ENCODE peak calls at places on chromosomes 12 and 14, in seven cellular contexts. One of them, this sample, is unnamed.

GRCh38 chr12:79685068-79685467 is 5.7 kb downstream of the PAWR start:
- DNase-seq in H9: no peak
- DNase-seq in uterus: no peak
- DNase-seq in heart left ventricle: no peak
- DNase-seq in mammary epithelial cell: peak; percentile 88
- DNase-seq in GM23338: no peak
- DNase-seq in OCI-LY7: no peak
- DNase-seq in this sample: no peak

GRCh38 chr12:123037791-123038190 is 57.3 kb downstream of the ARL6IP4 start:
- DNase-seq in H9: no peak
- DNase-seq in uterus: no peak
- DNase-seq in heart left ventricle: no peak
- DNase-seq in mammary epithelial cell: no peak
- DNase-seq in GM23338: no peak
- DNase-seq in OCI-LY7: no peak
- DNase-seq in this sample: no peak

GRCh38 chr12:21350975-21351374 is 16.3 kb upstream of the SLCO1A2 start:
- DNase-seq in H9: no peak
- DNase-seq in uterus: no peak
- DNase-seq in heart left ventricle: no peak
- DNase-seq in mammary epithelial cell: no peak
- DNase-seq in GM23338: no peak
- DNase-seq in OCI-LY7: no peak
- DNase-seq in this sample: no peak

GRCh38 chr12:80033457-80033856 is 65.9 kb upstream of the OTOGL start:
- DNase-seq in H9: no peak
- DNase-seq in uterus: no peak
- DNase-seq in heart left ventricle: no peak
- DNase-seq in mammary epithelial cell: peak; percentile 55
- DNase-seq in GM23338: no peak
- DNase-seq in OCI-LY7: no peak
- DNase-seq in this sample: no peak

GRCh38 chr12:48988030-48988649 is 10.0 kb downstream of the WNT1 start:
- DNase-seq in H9: peak; percentile 92
- DNase-seq in uterus: no peak
- DNase-seq in heart left ventricle: no peak
- DNase-seq in mammary epithelial cell: no peak
- DNase-seq in GM23338: peak; percentile 89
- DNase-seq in OCI-LY7: peak; percentile 69
- DNase-seq in this sample: no peak

GRCh38 chr12:19978193-19978592 is 390.1 kb upstream of the PDE3A start:
- DNase-seq in H9: no peak
- DNase-seq in uterus: no peak
- DNase-seq in heart left ventricle: no peak
- DNase-seq in mammary epithelial cell: peak; percentile 1
- DNase-seq in GM23338: no peak
- DNase-seq in OCI-LY7: no peak
- DNase-seq in this sample: no peak

GRCh38 chr14:71348817-71349216 is 441.6 kb downstream of the PCNX1 start:
- DNase-seq in H9: no peak
- DNase-seq in uterus: no peak
- DNase-seq in heart left ventricle: no peak
- DNase-seq in mammary epithelial cell: no peak
- DNase-seq in GM23338: no peak
- DNase-seq in OCI-LY7: no peak
- DNase-seq in this sample: no peak

GRCh38 chr12:132600048-132601032 is 10.0 kb downstream of the LRCOL1 start:
- DNase-seq in H9: peak; percentile 87
- DNase-seq in uterus: peak; percentile 75
- DNase-seq in heart left ventricle: peak; percentile 62
- DNase-seq in mammary epithelial cell: peak; percentile 53
- DNase-seq in GM23338: peak; percentile 88
- DNase-seq in OCI-LY7: peak; percentile 16
- DNase-seq in this sample: peak; percentile 54

GRCh38 chr12:128365831-128366231 is 98.9 kb downstream of the TMEM132C start:
- DNase-seq in H9: peak; percentile 72
- DNase-seq in uterus: peak; percentile 49
- DNase-seq in heart left ventricle: no peak
- DNase-seq in mammary epithelial cell: no peak
- DNase-seq in GM23338: no peak
- DNase-seq in OCI-LY7: no peak
- DNase-seq in this sample: no peak

GRCh38 chr14:58555647-58556046 is 82.1 kb upstream of the DACT1 start:
- DNase-seq in H9: no peak
- DNase-seq in uterus: no peak
- DNase-seq in heart left ventricle: no peak
- DNase-seq in mammary epithelial cell: no peak
- DNase-seq in GM23338: no peak
- DNase-seq in OCI-LY7: no peak
- DNase-seq in this sample: no peak

GRCh38 chr14:79551591-79551990 is 659.7 kb downstream of the DIO2 start:
- DNase-seq in H9: no peak
- DNase-seq in uterus: no peak
- DNase-seq in heart left ventricle: no peak
- DNase-seq in mammary epithelial cell: no peak
- DNase-seq in GM23338: no peak
- DNase-seq in OCI-LY7: no peak
- DNase-seq in this sample: no peak

GRCh38 chr12:27513155-27513824 is 10.7 kb upstream of the PPFIBP1 start:
- DNase-seq in H9: no peak
- DNase-seq in uterus: no peak
- DNase-seq in heart left ventricle: no peak
- DNase-seq in mammary epithelial cell: no peak
- DNase-seq in GM23338: no peak
- DNase-seq in OCI-LY7: peak; percentile 20
- DNase-seq in this sample: no peak

GRCh38 chr12:108798551-108799221 is 58.7 kb downstream of the SSH1 start:
- DNase-seq in H9: no peak
- DNase-seq in uterus: peak; percentile 46
- DNase-seq in heart left ventricle: no peak
- DNase-seq in mammary epithelial cell: peak; percentile 23
- DNase-seq in GM23338: no peak
- DNase-seq in OCI-LY7: no peak
- DNase-seq in this sample: no peak

GRCh38 chr14:22630486-22630885 is 13.7 kb downstream of the OR6J1 start:
- DNase-seq in H9: no peak
- DNase-seq in uterus: no peak
- DNase-seq in heart left ventricle: no peak
- DNase-seq in mammary epithelial cell: no peak
- DNase-seq in GM23338: no peak
- DNase-seq in OCI-LY7: no peak
- DNase-seq in this sample: no peak

GRCh38 chr12:107794451-107794850 is 19.9 kb downstream of the ASCL4 start:
- DNase-seq in H9: no peak
- DNase-seq in uterus: no peak
- DNase-seq in heart left ventricle: no peak
- DNase-seq in mammary epithelial cell: no peak
- DNase-seq in GM23338: no peak
- DNase-seq in OCI-LY7: no peak
- DNase-seq in this sample: no peak

GRCh38 chr14:92603309-92604257 is 90.0 kb downstream of the RIN3 start:
- DNase-seq in H9: no peak
- DNase-seq in uterus: no peak
- DNase-seq in heart left ventricle: peak; percentile 58
- DNase-seq in mammary epithelial cell: peak; percentile 51
- DNase-seq in GM23338: peak; percentile 44
- DNase-seq in OCI-LY7: no peak
- DNase-seq in this sample: peak; percentile 51

GRCh38 chr14:98175881-98176280 is 1096.1 kb downstream of the BCL11B start:
- DNase-seq in H9: no peak
- DNase-seq in uterus: no peak
- DNase-seq in heart left ventricle: no peak
- DNase-seq in mammary epithelial cell: no peak
- DNase-seq in GM23338: no peak
- DNase-seq in OCI-LY7: no peak
- DNase-seq in this sample: no peak

DNA sequence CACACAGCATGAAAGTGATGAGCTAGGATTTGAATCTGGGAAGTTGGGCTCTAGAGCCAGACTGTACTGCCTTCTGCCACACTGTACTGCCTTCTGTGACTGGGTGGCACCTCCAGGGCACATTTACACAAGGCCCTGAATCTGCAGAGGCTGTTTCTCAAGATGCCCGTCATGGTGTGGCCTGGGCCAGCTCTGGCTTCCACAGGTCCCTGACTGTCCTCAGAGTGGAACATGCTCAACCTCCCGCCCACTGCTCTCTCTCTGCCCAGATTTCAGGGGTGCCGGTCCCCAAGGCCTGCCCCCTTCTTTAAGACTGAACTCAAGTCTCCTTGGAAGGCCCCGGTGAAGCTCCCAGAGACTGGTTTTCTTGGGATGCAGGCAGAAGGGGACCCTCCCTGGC is 50.2 kb downstream of the C14orf132 start:
- DNase-seq in H9: no peak
- DNase-seq in uterus: no peak
- DNase-seq in heart left ventricle: no peak
- DNase-seq in mammary epithelial cell: no peak
- DNase-seq in GM23338: no peak
- DNase-seq in OCI-LY7: no peak
- DNase-seq in this sample: no peak
- H3K27ac ChIP-seq in H9: no peak overlapping the region
- H3K27ac ChIP-seq in uterus: no peak overlapping the region
- H3K27ac ChIP-seq in heart left ventricle: no peak overlapping the region
- H3K27ac ChIP-seq in mammary epithelial cell: no peak overlapping the region
- H3K27ac ChIP-seq in GM23338: no peak overlapping the region
- H3K27ac ChIP-seq in OCI-LY7: no peak overlapping the region
- H3K27ac ChIP-seq in this sample: no peak overlapping the region

GRCh38 chr14:64225156-64225757 is 68.9 kb downstream of the ESR2 start:
- DNase-seq in H9: no peak
- DNase-seq in uterus: no peak
- DNase-seq in heart left ventricle: no peak
- DNase-seq in mammary epithelial cell: no peak
- DNase-seq in GM23338: no peak
- DNase-seq in OCI-LY7: no peak
- DNase-seq in this sample: no peak
- H3K4me1 ChIP-seq in H9: no peaks in the 10 kb centered on the region
- H3K4me1 ChIP-seq in uterus: no peaks in the 10 kb centered on the region
- H3K4me1 ChIP-seq in heart left ventricle: peaks cover 8% of the 10 kb centered on the region
- H3K4me1 ChIP-seq in mammary epithelial cell: no peaks in the 10 kb centered on the region
- H3K4me1 ChIP-seq in GM23338: no peaks in the 10 kb centered on the region
- H3K4me1 ChIP-seq in OCI-LY7: peaks cover 16% of the 10 kb centered on the region
- H3K4me1 ChIP-seq in this sample: no peaks in the 10 kb centered on the region

DNA sequence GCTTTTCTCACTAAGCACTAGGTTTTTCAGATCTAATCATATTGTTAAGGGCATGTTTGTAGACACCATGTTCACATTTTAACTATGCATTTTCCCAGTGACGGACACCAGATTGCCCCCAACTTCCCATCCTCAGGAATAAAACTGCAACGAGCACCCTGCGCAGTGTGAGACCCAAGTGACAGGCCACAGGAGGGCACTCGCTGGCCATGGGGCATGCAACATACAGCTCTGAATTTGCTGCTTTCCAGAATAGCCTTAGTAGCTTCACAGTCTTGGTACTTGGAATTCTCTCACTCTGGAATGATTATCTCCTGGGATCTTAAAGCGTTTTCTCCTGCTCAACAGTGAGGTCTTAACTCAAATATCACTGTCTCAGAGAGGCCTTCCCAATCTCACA is 983 bp upstream of the DDX47 start:
- DNase-seq in H9: no peak
- DNase-seq in uterus: no peak
- DNase-seq in heart left ventricle: no peak
- DNase-seq in mammary epithelial cell: no peak
- DNase-seq in GM23338: no peak
- DNase-seq in OCI-LY7: no peak
- DNase-seq in this sample: no peak
- TF ChIP-seq CTCF in H9: no peak
- TF ChIP-seq CTCF in uterus: no peak
- TF ChIP-seq CTCF in heart left ventricle: no peak
- TF ChIP-seq CTCF in mammary epithelial cell: no peak
- TF ChIP-seq CTCF in GM23338: peak; percentile 42
- TF ChIP-seq CTCF in OCI-LY7: no peak
- TF ChIP-seq CTCF in this sample: no peak

DNA sequence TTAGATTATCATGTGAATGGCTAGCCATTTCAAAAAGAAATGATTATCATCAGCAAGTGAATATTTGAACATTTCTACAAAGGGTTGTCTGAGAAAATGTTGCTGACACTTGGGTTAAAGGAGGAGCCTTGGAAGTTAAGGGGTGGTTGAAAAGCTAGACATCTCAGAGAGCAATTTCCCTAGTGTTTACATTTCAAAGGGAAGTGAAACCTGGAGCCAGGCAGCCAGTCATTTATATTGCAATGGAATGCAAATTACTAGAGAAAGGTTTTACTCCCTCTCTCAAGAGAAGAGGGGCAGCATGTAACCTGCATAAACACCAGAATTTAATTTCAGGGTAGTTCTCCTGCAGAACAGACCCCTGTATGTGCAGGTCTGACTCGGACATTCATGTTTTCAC is 279.0 kb downstream of the SLC16A7 start:
- DNase-seq in H9: peak; percentile 31
- DNase-seq in uterus: no peak
- DNase-seq in heart left ventricle: no peak
- DNase-seq in mammary epithelial cell: no peak
- DNase-seq in GM23338: peak; percentile 78
- DNase-seq in OCI-LY7: no peak
- DNase-seq in this sample: no peak
- H3K27ac ChIP-seq in H9: no peak overlapping the region
- H3K27ac ChIP-seq in uterus: no peak overlapping the region
- H3K27ac ChIP-seq in heart left ventricle: no peak overlapping the region
- H3K27ac ChIP-seq in mammary epithelial cell: no peak overlapping the region
- H3K27ac ChIP-seq in GM23338: no peak overlapping the region
- H3K27ac ChIP-seq in OCI-LY7: no peak overlapping the region
- H3K27ac ChIP-seq in this sample: no peak overlapping the region

DNA sequence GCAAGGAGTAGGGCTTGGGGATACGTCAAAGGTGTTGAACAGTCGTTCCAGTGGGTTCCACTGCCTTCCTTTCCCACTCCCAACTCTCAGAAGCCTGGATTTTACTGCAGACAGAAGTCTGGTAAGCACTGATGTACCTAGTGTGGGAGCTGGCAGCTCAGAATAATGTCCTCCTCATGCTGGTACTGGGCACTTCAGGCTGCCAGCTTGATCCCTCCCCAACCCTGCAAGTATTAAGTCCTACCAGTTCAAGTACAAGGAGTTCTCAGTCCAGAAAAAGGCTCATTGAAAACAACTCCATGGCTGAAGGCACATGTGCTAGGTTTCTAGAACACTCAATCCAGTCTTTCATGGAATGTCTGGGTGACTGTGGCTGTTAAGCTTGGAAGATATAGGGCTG is 304.3 kb downstream of the NUAK1 start:
- DNase-seq in H9: no peak
- DNase-seq in uterus: no peak
- DNase-seq in heart left ventricle: no peak
- DNase-seq in mammary epithelial cell: no peak
- DNase-seq in GM23338: no peak
- DNase-seq in OCI-LY7: no peak
- DNase-seq in this sample: no peak
- H3K4me1 ChIP-seq in H9: no peaks in the 10 kb centered on the region
- H3K4me1 ChIP-seq in uterus: no peaks in the 10 kb centered on the region
- H3K4me1 ChIP-seq in heart left ventricle: no peaks in the 10 kb centered on the region
- H3K4me1 ChIP-seq in mammary epithelial cell: peaks cover 4% of the 10 kb centered on the region
- H3K4me1 ChIP-seq in GM23338: no peaks in the 10 kb centered on the region
- H3K4me1 ChIP-seq in OCI-LY7: no peaks in the 10 kb centered on the region
- H3K4me1 ChIP-seq in this sample: no peaks in the 10 kb centered on the region

GRCh38 chr14:99792551-99793212 is 531 bp upstream of the EML1 start:
- DNase-seq in H9: no peak
- DNase-seq in uterus: no peak
- DNase-seq in heart left ventricle: peak; percentile 38
- DNase-seq in mammary epithelial cell: no peak
- DNase-seq in GM23338: peak; percentile 44
- DNase-seq in OCI-LY7: no peak
- DNase-seq in this sample: no peak
- TF ChIP-seq CTCF in H9: no peak
- TF ChIP-seq CTCF in uterus: no peak
- TF ChIP-seq CTCF in heart left ventricle: no peak
- TF ChIP-seq CTCF in mammary epithelial cell: no peak
- TF ChIP-seq CTCF in GM23338: no peak
- TF ChIP-seq CTCF in OCI-LY7: no peak
- TF ChIP-seq CTCF in this sample: no peak

GRCh38 chr12:41545761-41546160 is 357.6 kb downstream of the PDZRN4 start:
- DNase-seq in H9: no peak
- DNase-seq in uterus: no peak
- DNase-seq in heart left ventricle: no peak
- DNase-seq in mammary epithelial cell: no peak
- DNase-seq in GM23338: no peak
- DNase-seq in OCI-LY7: no peak
- DNase-seq in this sample: no peak
- H3K27ac ChIP-seq in H9: no peak overlapping the region
- H3K27ac ChIP-seq in uterus: no peak overlapping the region
- H3K27ac ChIP-seq in heart left ventricle: no peak overlapping the region
- H3K27ac ChIP-seq in mammary epithelial cell: no peak overlapping the region
- H3K27ac ChIP-seq in GM23338: no peak overlapping the region
- H3K27ac ChIP-seq in OCI-LY7: no peak overlapping the region
- H3K27ac ChIP-seq in this sample: no peak overlapping the region